ENCODE peak calls at places on chromosomes 2 and 18, in five cellular contexts. A is posterior cingulate gyrus; S is neuronal stem cell; E is lower leg skin; P is activated CD4-positive, alpha-beta T cell treated with anti-CD3 and anti-CD28 coated beads for 48 hours. G is an unnamed sample.

GRCh38 chr18:62848946-62849345 is 133.6 kb downstream of the PHLPP1 start:
- DNase-seq in A (no peak), S (no peak), P (no peak), E (no peak), G (no peak)

GRCh38 chr2:71896385-71897144 is 251.1 kb downstream of the CYP26B1 start:
- DNase-seq in A (no peak), E (peak), S (no peak), P (no peak), G (no peak)

GRCh38 chr18:48293954-48294893 is 115.0 kb downstream of the ZBTB7C start:
- DNase-seq in S (no peak), E (peak), A (no peak), P (no peak), G (no peak)

GRCh38 chr18:48405971-48406370 is 3.2 kb downstream of the ZBTB7C start:
- DNase-seq in P (no peak), A (no peak), S (no peak), E (no peak), G (no peak)

GRCh38 chr2:85666937-85667336 is 1.1 kb downstream of the SFTPB start:
- DNase-seq in S (no peak), E (peak), A (no peak), P (no peak), G (no peak)

GRCh38 chr2:64363140-64363539 is 90.8 kb upstream of the LGALSL start:
- DNase-seq in A (no peak), S (no peak), E (peak), P (no peak), G (no peak)

GRCh38 chr2:114714316-114714715 is 271.9 kb downstream of the DPP10 start:
- DNase-seq in E (no peak), S (peak), P (no peak), A (no peak), G (no peak)

GRCh38 chr2:169012812-169013627 is 18.1 kb downstream of the ABCB11 start:
- DNase-seq in E (no peak), S (no peak), A (no peak), P (no peak), G (no peak)

GRCh38 chr2:8496079-8496478 is 185.8 kb upstream of the ID2 start:
- DNase-seq in P (no peak), A (peak), E (no peak), S (no peak), G (no peak)

GRCh38 chr2:232707076-232707475 is 9.9 kb downstream of the GIGYF2 start:
- DNase-seq in S (no peak), P (no peak), E (no peak), A (no peak), G (no peak)

GRCh38 chr2:74269667-74270066 is 71.3 kb downstream of the MTHFD2 start:
- DNase-seq in A (no peak), E (no peak), S (no peak), P (no peak), G (no peak)

GRCh38 chr18:68438536-68438935 is 276.4 kb downstream of the TMX3 start:
- DNase-seq in P (no peak), A (no peak), E (no peak), S (no peak), G (no peak)

GRCh38 chr2:122707224-122707824 is 951.9 kb downstream of the TSN start:
- DNase-seq in E (no peak), P (no peak), S (no peak), A (no peak), G (peak)

G was measured in HT1080.